ENCODE peak calls at places on chromosomes 16 and 17, in eight cellular contexts. Y is prostate gland, N is ovary, W is uterus, V is testis, Q is transverse colon, K is gastrocnemius medialis, P is stomach. T is an unnamed sample.

GRCh38 chr17:78471635-78472034 is 93.2 kb downstream of the PGS1 start:
- DNase-seq in N (no peak), P (no peak), K (no peak), Q (no peak), W (no peak), Y (no peak), V (no peak), T (no peak)

GRCh38 chr17:81346090-81346907 is 49.0 kb upstream of the BAHCC1 start:
- DNase-seq in Q (peak), Y (peak), W (peak), K (peak), N (peak), V (peak), P (peak), T (peak)

GRCh38 chr17:73952498-73953205 is 250.8 kb upstream of the RPL38 start:
- DNase-seq in Q (peak), V (peak), P (peak), K (no peak), W (no peak), N (no peak), Y (no peak), T (peak)

GRCh38 chr17:65987988-65988387 is 203.9 kb downstream of the CEP112 start:
- DNase-seq in N (no peak), Q (peak), Y (peak), K (no peak), W (no peak), P (no peak), V (no peak), T (no peak)

GRCh38 chr16:11090947-11091785 is 146.8 kb downstream of the CLEC16A start:
- DNase-seq in N (peak), K (no peak), Q (no peak), Y (no peak), W (no peak), V (no peak), P (no peak), T (no peak)

GRCh38 chr17:47235506-47235905 is 18.1 kb upstream of the ITGB3 start:
- DNase-seq in P (no peak), K (no peak), V (no peak), Q (no peak), W (no peak), N (no peak), Y (no peak), T (no peak)

GRCh38 chr17:36602030-36602737 is 801 bp downstream of the MRM1 start:
- DNase-seq in N (no peak), V (no peak), K (no peak), W (peak), Q (peak), Y (no peak), P (no peak), T (no peak)

GRCh38 chr16:17362191-17362590 is 108.6 kb downstream of the XYLT1 start:
- DNase-seq in N (no peak), Q (no peak), P (no peak), W (no peak), Y (no peak), V (no peak), K (no peak), T (no peak)

GRCh38 chr17:78806451-78806850 is 24.4 kb upstream of the CYTH1 start:
- DNase-seq in V (no peak), K (no peak), Y (no peak), P (no peak), W (no peak), Q (no peak), N (no peak), T (no peak)

GRCh38 chr17:4902540-4902939 is 358 bp downstream of the CHRNE start:
- DNase-seq in Q (no peak), K (no peak), W (no peak), V (no peak), Y (no peak), N (peak), P (no peak), T (no peak)

GRCh38 chr16:8127096-8127495 is 463.2 kb downstream of the TMEM114 start:
- DNase-seq in Q (no peak), W (no peak), P (no peak), K (no peak), V (no peak), Y (no peak), N (no peak), T (no peak)

GRCh38 chr17:45096141-45096540 is 35.0 kb downstream of the NMT1 start:
- DNase-seq in Y (no peak), V (no peak), P (no peak), K (no peak), Q (no peak), W (no peak), N (no peak), T (no peak)

GRCh38 chr17:27560668-27561067 is 70.3 kb upstream of the LGALS9 start:
- DNase-seq in K (no peak), Q (peak), N (no peak), Y (no peak), P (peak), V (no peak), W (peak), T (no peak)

GRCh38 chr17:60743812-60744211 is 66.2 kb downstream of the BCAS3 start:
- DNase-seq in Y (peak), N (no peak), V (no peak), P (no peak), W (no peak), K (no peak), Q (no peak), T (no peak)

GRCh38 chr17:46916211-46916610 is 6.7 kb upstream of the GOSR2 start:
- DNase-seq in K (no peak), N (no peak), Q (no peak), V (no peak), Y (no peak), W (no peak), P (no peak), T (no peak)

GRCh38 chr16:23423496-23424049 is 29.4 kb downstream of the COG7 start:
- DNase-seq in V (peak), P (peak), Q (peak), N (peak), W (peak), Y (peak), K (peak), T (peak)

GRCh38 chr17:57810740-57811632 is 38.9 kb downstream of the MRPS23 start:
- DNase-seq in V (peak), Y (peak), N (peak), P (no peak), W (peak), K (no peak), Q (peak), T (peak)

GRCh38 chr17:3739422-3740124 is 15.9 kb downstream of the HASPIN start:
- DNase-seq in P (no peak), Q (no peak), W (no peak), K (no peak), N (no peak), V (no peak), Y (no peak), T (no peak)

GRCh38 chr17:3740611-3741073 is 16.9 kb downstream of the HASPIN start:
- DNase-seq in Q (peak), V (no peak), K (no peak), P (no peak), N (no peak), Y (no peak), W (no peak), T (no peak)

GRCh38 chr17:3735515-3735914 is 11.8 kb downstream of the HASPIN start:
- DNase-seq in Q (no peak), K (no peak), P (no peak), W (no peak), Y (no peak), V (no peak), N (no peak), T (no peak)

GRCh38 chr17:3744032-3744431 is 20.3 kb downstream of the HASPIN start:
- DNase-seq in Q (no peak), V (no peak), W (no peak), K (no peak), Y (no peak), P (no peak), N (no peak), T (no peak)

GRCh38 chr17:3738562-3739295 is 15.0 kb downstream of the HASPIN start:
- DNase-seq in P (peak), V (peak), N (no peak), W (no peak), Y (peak), K (peak), Q (peak), T (no peak)
- H3K4me3 ChIP-seq in P (peak), V (no peak), N (no peak), W (no peak), Y (peak), K (peak), Q (no peak), T (peak)

GRCh38 chr16:67805718-67806427 is 487 bp downstream of the RANBP10 start:
- DNase-seq in N (peak), V (no peak), Y (no peak), W (no peak), P (no peak), Q (peak), K (peak), T (peak)

GRCh38 chr16:67804853-67805542 is 1.4 kb downstream of the RANBP10 start:
- DNase-seq in K (no peak), W (no peak), N (no peak), Q (no peak), Y (no peak), P (no peak), V (no peak), T (no peak)

GRCh38 chr16:67803894-67804293 is 2.5 kb downstream of the RANBP10 start:
- DNase-seq in Q (no peak), P (no peak), K (no peak), V (no peak), N (no peak), W (no peak), Y (no peak), T (no peak)

GRCh38 chr16:67807148-67807682 is 526 bp downstream of the TSNAXIP1 start:
- DNase-seq in V (no peak), Q (no peak), Y (no peak), W (no peak), N (no peak), P (no peak), K (no peak), T (peak)

GRCh38 chr16:67806428-67807147 is at the start of the genes RANBP10 and TSNAXIP1:
- DNase-seq in N (peak), Q (peak), W (peak), K (peak), V (peak), Y (peak), P (peak), T (peak)
- TF ChIP-seq POLR2A in N (peak), Q (peak), W (peak), K (peak), V (peak), Y (peak), P (no peak), T (peak)

GRCh38 chr16:89361756-89362155 is 128.6 kb downstream of the ANKRD11 start:
- DNase-seq in K (no peak), V (no peak), N (no peak), Y (no peak), Q (no peak), P (no peak), W (no peak), T (no peak)
- H3K4me3 ChIP-seq in K (no peak), V (no peak), N (no peak), Y (no peak), Q (no peak), P (no peak), W (no peak), T (no peak)

GRCh38 chr17:28999216-28999615 is 6.6 kb downstream of the SEZ6 start:
- DNase-seq in Y (no peak), W (no peak), Q (no peak), V (no peak), K (no peak), P (no peak), N (no peak), T (no peak)
- TF ChIP-seq POLR2A in Y (no peak), W (no peak), Q (no peak), V (no peak), K (no peak), P (no peak), N (no peak), T (no peak)

DNA sequence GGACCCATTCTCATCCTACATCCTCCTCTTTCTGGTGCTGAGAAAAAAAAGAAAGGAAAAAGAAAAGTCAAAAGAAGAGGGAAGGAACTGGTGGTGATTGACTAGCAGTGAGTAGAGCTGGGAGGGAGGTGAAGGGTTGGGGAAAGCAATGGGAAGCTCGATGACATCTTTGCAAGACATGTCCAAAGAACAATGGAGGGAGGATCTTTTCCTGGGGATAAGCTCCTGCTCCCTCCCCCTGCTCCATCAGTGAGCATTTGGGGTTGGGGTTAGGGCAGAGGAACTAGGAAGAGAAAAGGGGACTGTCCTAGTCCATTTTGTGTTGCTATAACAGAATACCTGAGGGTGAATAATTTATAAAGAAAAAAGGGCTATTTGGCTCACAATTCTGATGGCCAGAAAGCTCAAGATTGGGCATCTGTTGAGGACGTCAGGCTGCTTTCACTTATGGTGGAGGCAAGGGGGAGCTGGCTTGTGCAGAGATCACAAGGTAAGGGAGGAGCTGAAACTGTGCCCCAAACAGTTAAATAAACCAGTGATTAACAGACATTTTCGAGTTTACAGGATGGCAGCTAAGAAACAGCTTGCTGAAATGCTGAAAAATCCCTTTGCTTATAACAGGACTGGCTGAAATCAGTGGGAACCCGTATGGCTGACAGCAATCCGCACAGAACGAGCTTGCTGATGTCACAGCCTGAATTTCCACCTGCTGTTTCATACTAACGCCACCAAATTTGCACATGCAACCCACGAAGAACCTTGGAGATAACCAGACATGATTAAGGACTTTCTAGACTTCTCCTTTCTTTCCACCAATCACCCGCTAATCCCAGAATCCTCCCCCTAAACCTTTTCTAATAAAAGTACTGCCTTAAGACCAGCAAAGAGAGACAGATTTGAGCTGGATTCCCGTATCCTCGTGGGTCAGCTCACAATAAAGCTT is 1.6 kb upstream of the ODF4 start:
- DNase-seq in W (no peak), N (no peak), P (no peak), Y (no peak), V (no peak), Q (no peak), K (no peak), T (no peak)
- H3K4me3 ChIP-seq in W (no peak), N (no peak), P (no peak), Y (no peak), V (no peak), Q (no peak), K (no peak), T (no peak)

GRCh38 chr17:80141463-80142165 is 5.3 kb downstream of the EIF4A3 start:
- DNase-seq in Q (no peak), V (no peak), P (no peak), Y (no peak), W (no peak), K (no peak), N (no peak), T (no peak)
- TF ChIP-seq POLR2A in Q (no peak), V (no peak), P (no peak), Y (no peak), W (no peak), K (no peak), N (no peak), T (no peak)

GRCh38 chr16:85686912-85687591 is 1.7 kb downstream of the GINS2 start:
- DNase-seq in K (no peak), Q (peak), P (no peak), W (no peak), V (no peak), Y (no peak), N (no peak), T (no peak)
- H3K4me3 ChIP-seq in K (no peak), Q (no peak), P (no peak), W (no peak), V (no peak), Y (no peak), N (no peak), T (no peak)

DNA sequence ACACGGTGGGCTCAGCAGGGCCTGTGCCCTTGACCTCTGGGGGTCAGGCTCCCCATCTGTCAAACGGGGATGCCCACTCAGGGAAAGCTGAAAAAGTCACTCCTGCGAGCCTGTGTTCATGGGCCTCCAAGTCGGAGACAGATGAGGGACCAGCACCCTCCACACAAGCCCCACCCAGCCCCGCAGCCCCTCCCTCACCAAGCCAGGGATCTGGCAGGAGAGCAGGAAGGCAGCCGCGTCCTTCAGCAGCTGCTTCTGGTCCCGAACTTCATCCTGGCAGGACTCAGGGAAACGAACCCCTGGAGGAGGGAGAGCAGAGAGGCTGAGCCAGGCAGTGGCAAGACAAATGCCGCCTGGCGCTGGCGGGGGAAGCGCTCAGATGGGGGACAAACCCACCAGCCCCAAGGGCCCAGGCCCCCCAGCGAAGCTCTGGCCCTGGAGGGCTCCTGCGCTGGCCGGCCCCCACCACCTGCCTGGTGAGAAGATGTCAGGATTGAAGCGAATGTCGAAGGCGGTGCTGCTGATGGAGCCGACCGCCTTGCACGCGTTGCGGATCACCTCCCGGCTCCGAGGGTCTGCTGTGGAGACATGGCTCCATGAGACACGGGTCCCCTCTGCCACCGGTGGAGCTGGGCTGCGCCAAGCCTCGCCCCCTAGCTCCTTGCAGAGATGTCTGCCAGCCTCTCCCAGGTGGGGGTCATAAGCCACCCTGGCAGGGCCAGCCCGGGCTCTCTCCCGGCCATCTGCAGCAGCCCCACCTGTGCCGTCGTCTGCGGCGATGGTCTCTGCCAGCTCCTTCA is 15.4 kb downstream of the CLUH start:
- DNase-seq in Q (peak), V (peak), Y (no peak), W (no peak), P (peak), N (peak), K (peak), T (peak)
- TF ChIP-seq POLR2A in Q (no peak), V (no peak), Y (no peak), W (no peak), P (no peak), N (no peak), K (no peak), T (no peak)

DNA sequence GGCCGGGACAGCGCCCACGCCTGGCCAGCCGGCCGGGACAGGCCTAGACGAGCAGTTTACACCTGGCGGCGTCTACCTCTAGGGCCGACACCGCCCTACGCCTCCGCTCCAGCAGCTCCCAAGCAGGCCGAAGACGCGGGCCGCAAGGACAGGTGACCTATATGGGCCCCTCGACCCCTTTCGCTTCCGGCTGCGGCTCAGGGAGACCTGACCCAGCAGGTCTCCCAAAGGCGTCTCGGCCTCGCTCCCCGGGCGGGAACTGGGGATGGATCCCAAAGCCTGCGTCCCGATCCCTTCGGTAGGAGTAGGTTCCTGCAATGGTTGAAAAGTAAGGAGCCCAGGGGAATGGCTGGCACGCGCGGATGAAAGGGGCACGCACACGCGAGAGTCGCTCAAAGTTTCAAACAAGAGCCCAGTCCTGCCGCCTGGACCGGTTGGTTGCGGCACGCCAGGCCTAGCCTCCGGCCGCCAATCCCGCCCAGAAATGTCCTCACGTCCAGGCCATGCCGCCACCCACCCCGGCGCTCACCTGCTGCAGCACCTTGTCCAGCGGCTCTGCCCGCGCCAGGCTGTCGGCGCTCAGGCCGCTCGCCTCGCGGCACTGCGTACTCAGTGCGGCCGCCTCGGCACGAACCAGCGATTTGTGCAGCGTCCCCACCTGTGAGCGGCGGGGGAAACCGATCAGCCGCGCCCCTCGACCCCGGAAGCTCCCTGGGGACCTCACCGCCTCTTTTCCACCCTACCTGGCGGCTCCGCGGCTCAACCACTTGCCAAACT is 634 bp downstream of the ESRP2 start:
- DNase-seq in Q (peak), W (peak), P (peak), N (peak), V (no peak), K (peak), Y (peak), T (no peak)
- H3K4me3 ChIP-seq in Q (peak), W (peak), P (peak), N (peak), V (peak), K (no peak), Y (peak), T (peak)

DNA sequence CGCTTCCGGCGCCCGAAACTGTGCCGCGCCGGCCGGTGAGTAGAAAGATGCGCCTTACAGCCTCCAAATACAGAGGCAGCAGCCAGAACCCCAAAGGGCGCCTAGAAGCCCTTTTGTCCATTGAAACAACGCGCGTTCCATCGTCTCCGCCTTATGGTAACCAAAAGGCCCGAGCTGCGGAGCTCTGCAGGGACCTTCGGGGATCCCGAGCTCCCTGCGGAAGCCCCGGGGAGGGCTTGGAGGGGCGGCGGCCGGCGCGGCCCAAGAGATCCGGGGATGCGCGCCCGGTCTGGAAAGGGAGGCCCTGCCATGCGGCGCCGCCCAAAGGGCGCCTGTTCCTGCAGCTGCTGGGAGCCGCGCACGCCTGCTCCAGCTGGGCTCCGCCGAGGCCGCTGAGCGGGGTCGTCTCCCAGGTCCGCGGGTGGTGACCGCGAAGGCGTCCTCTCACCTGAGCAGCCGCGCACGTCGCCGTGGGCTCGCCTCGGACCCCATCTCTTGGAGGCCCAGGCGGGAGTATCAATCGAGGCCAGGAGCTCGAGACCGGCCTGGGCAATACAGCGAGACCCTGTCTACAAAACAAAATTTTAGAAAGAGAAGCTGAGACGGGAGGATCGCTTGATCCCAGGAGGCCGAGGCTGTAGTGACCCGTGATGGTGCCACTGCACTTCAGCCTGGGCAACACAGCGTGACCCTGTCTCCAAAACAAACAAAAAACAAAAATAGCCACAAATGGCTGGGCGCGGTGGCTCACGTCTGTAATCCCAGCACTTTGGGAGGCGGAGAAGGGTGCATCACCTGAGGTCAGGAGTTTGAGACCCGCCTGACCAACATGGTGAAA is 805 bp upstream of the FBXO31 start:
- DNase-seq in N (no peak), Y (no peak), P (peak), V (no peak), Q (peak), W (no peak), K (peak), T (peak)
- TF ChIP-seq POLR2A in N (no peak), Y (no peak), P (no peak), V (no peak), Q (peak), W (no peak), K (peak), T (no peak)